ENCODE peak calls at places on chromosomes 7 and 10, in ten cellular contexts. T is OCI-LY7, W is GM12878, D is body of pancreas, G is hepatocyte, Z is astrocyte of the spinal cord, L is fibroblast of lung, Q is heart left ventricle, K is dorsolateral prefrontal cortex, X is kidney epithelial cell. N is an unnamed sample.
A peak's percentile ranks its signal among the peaks of the same experiment; 100 is the strongest.

GRCh38 chr7:114765331-114766125 is 156.4 kb upstream of the MDFIC start:
- DNase-seq in T (no peak), W (no peak), D (no peak), G (no peak), Z (no peak), L (no peak), Q (no peak), K (no peak), X (no peak), N (no peak)

GRCh38 chr10:77844713-77845454 is 81.7 kb downstream of the DLG5 start:
- DNase-seq in T (no peak), W (no peak), D (no peak), G (peak; percentile 77), Z (peak; percentile 82), L (peak; percentile 91), Q (no peak), K (no peak), X (peak; percentile 70), N (no peak)

GRCh38 chr10:104337985-104338735 is at the start of gene ITPRIP:
- DNase-seq in T (peak; percentile 87), W (no peak), D (peak; percentile 70), G (peak; percentile 81), Z (peak; percentile 95), L (peak; percentile 90), Q (peak; percentile 86), K (peak; percentile 41), X (no peak), N (peak; percentile 80)

GRCh38 chr7:101862280-101863220 is 45.1 kb downstream of the CUX1 start:
- DNase-seq in T (peak; percentile 59), W (no peak), D (no peak), G (no peak), Z (no peak), L (peak; percentile 19), Q (peak; percentile 64), K (no peak), X (no peak), N (no peak)

GRCh38 chr7:136348542-136348941 is 371.4 kb upstream of the MTPN start:
- DNase-seq in T (no peak), W (no peak), D (no peak), G (no peak), Z (no peak), L (no peak), Q (peak; percentile 68), K (no peak), X (no peak), N (no peak)

GRCh38 chr7:13915891-13916290 is 73.6 kb downstream of the ETV1 start:
- DNase-seq in T (no peak), W (no peak), D (no peak), G (no peak), Z (no peak), L (no peak), Q (no peak), K (no peak), X (no peak), N (no peak)

GRCh38 chr10:130221456-130222375 is 85.5 kb downstream of the GLRX3 start:
- DNase-seq in T (no peak), W (no peak), D (no peak), G (no peak), Z (no peak), L (no peak), Q (no peak), K (no peak), X (no peak), N (no peak)

GRCh38 chr10:126504051-126504760 is 115.9 kb upstream of the ADAM12 start:
- DNase-seq in T (peak; percentile 29), W (no peak), D (peak; percentile 39), G (peak; percentile 67), Z (peak; percentile 71), L (peak; percentile 62), Q (no peak), K (no peak), X (no peak), N (peak; percentile 36)

GRCh38 chr10:110803239-110803593 is 68.5 kb upstream of the PDCD4 start:
- DNase-seq in T (peak; percentile 39), W (peak; percentile 79), D (no peak), G (no peak), Z (no peak), L (peak; percentile 9), Q (no peak), K (no peak), X (no peak), N (peak; percentile 75)

GRCh38 chr7:4739528-4739992 is 35.9 kb upstream of the AP5Z1 start:
- DNase-seq in T (no peak), W (no peak), D (peak; percentile 58), G (peak; percentile 76), Z (peak; percentile 75), L (peak; percentile 62), Q (peak; percentile 54), K (peak; percentile 58), X (no peak), N (peak; percentile 64)

GRCh38 chr10:30062582-30062981 is 3.2 kb upstream of the JCAD start:
- DNase-seq in T (no peak), W (no peak), D (no peak), G (no peak), Z (no peak), L (no peak), Q (no peak), K (no peak), X (no peak), N (no peak)

GRCh38 chr7:28211006-28211405 is 30.4 kb upstream of the JAZF1 start:
- DNase-seq in T (no peak), W (no peak), D (no peak), G (no peak), Z (no peak), L (peak; percentile 23), Q (no peak), K (no peak), X (no peak), N (no peak)

GRCh38 chr10:111007486-111007885 is 69.3 kb upstream of the ADRA2A start:
- DNase-seq in T (no peak), W (no peak), D (no peak), G (no peak), Z (no peak), L (no peak), Q (no peak), K (no peak), X (no peak), N (no peak)

GRCh38 chr7:347001-347590 is 57.1 kb downstream of the FOXL3 start:
- DNase-seq in T (no peak), W (no peak), D (no peak), G (no peak), Z (no peak), L (no peak), Q (no peak), K (no peak), X (no peak), N (no peak)

DNA sequence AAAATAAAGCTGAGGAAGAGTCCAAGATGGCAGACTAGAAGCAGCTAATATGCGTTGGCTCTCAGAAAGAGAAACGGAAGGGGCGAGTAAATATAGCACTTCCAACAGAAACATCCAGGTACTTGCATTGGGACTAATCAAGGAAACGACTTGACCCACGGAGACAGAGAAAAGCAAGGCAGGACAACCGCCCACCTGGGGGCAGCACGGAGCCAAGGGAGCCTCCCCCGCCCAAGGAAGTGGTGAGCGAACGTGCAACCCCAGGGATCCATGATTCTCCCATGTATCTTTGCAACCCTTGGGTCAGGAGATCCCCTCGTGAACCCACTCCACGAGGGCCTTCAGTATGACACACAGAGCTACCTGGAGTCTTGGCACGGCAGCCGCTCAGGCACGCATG is 45.4 kb upstream of the GRM3 start:
- DNase-seq in T (no peak), W (no peak), D (peak; percentile 25), G (peak; percentile 16), Z (no peak), L (no peak), Q (no peak), K (no peak), X (no peak), N (peak; percentile 38)
- TF ChIP-seq CTCF in T (no peak), W (peak; percentile 66), D (peak; percentile 49), G (peak; percentile 19), Z (no peak), L (no peak), Q (peak; percentile 6), K (no peak), X (no peak), N (peak; percentile 50)

DNA sequence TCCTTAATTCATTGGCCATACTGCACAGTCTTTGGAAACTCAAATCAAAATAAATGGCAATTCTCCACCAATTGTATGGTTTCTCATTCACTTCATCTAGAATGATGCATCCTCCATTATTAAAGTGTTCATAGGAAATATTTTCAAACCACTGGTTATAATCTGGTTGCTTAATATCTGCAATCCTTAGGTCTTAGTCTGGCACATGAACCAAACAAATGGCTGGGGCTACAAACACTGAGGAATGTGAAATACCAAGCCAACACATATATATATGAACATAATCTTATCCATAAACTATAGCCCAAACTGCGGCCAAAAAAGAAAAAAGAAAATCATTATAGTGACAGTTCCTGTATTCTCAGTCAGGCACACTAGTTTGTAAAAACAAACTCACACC is 5.7 kb upstream of the MSS51 start:
- DNase-seq in T (no peak), W (no peak), D (no peak), G (no peak), Z (no peak), L (peak; percentile 36), Q (no peak), K (no peak), X (no peak), N (no peak)
- H3K4me3 ChIP-seq in T (no peak overlapping the region), W (no peak overlapping the region), D (no peak overlapping the region), G (no peak overlapping the region), Z (no peak overlapping the region), L (no peak overlapping the region), Q (no peak overlapping the region), K (no peak overlapping the region), X (no peak overlapping the region), N (no peak overlapping the region)

GRCh38 chr7:80781561-80781979 is 137.3 kb downstream of the SEMA3C start:
- DNase-seq in T (no peak), W (no peak), D (no peak), G (peak; percentile 45), Z (peak; percentile 96), L (peak; percentile 94), Q (peak; percentile 59), K (peak; percentile 12), X (peak; percentile 49), N (no peak)
- TF ChIP-seq CTCF in T (no peak), W (no peak), D (no peak), G (no peak), Z (peak; percentile 4), L (no peak), Q (no peak), K (no peak), X (no peak), N (no peak)

DNA sequence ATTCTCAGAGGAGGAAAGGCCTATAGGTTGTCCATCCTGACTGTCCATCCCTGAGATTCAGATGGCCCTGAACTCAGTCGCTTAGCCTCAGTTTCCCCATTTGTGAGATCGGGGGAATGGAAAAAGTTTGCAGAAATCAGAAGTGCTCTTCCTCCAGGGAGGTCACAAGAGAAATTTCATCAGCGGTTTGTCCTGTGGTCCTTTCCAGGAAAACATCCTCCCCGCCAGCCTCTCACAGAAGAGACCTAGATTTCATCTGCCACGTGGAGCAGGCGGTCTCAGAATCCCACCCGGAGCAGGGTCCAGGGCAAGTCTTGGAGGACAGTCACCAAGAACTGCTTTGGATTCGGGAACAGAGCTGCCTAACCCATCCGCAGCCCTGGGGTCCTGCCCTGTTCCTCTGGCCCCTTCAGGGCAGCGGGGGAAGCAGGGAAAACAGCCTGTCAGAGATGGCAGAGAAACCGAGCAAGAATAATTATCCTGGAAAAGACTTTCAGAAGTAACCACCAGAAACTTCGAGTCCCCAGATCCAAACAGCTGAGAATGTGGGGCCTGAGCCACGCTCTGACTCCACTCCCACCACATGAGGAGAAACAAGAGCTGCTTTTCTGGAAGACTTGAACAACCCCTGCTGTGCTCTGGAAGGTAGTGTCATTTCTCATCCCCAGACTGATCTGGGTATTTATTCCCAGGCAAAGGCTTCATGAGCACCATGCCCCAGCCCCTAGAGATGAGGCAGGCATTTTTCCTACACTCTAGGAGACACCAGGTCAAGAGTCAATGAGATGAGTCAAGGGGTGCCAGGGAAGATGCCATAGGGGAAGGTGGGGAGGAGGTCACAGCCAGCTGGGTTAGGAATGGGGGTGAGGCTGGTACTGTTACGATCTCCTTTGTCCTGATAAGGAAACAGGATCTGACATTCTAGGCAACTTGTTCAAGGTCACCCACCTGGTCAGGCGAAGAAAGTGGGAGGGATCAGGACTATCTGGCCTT is 1.1 kb upstream of the TNS3 start:
- DNase-seq in T (no peak), W (no peak), D (no peak), G (no peak), Z (peak; percentile 77), L (peak; percentile 79), Q (no peak), K (no peak), X (no peak), N (no peak)
- H3K4me3 ChIP-seq in T (peak overlapping the region; percentile 87), W (no peak overlapping the region), D (no peak overlapping the region), G (no peak overlapping the region), Z (no peak overlapping the region), L (no peak overlapping the region), Q (peak overlapping the region; percentile 77), K (no peak overlapping the region), X (no peak overlapping the region), N (no peak overlapping the region)

N was measured in GM12865.